ENCODE peak calls at places on chromosomes 11 and 22, in eight cellular contexts. F, K, O, E, X, S, W and Z are unnamed samples.

GRCh38 chr22:22865311-22866072 is 22.1 kb upstream of the IGLL5 start:
- DNase-seq in F (peak), K (no peak), O (no peak), E (no peak), X (peak), S (no peak), W (no peak), Z (no peak)

GRCh38 chr11:128392259-128392658 is 195.1 kb downstream of the ETS1 start:
- DNase-seq in F (no peak), K (no peak), O (no peak), E (no peak), X (no peak), S (no peak), W (no peak), Z (no peak)

GRCh38 chr22:32622004-32622761 is 147.6 kb downstream of the FBXO7 start:
- DNase-seq in F (peak), K (no peak), O (peak), E (no peak), X (peak), S (no peak), W (peak), Z (no peak)

GRCh38 chr22:49295851-49296560 is 531.7 kb downstream of the BRD1 start:
- DNase-seq in F (no peak), K (no peak), O (no peak), E (no peak), X (no peak), S (no peak), W (peak), Z (no peak)

GRCh38 chr11:45930951-45931563 is 8.6 kb downstream of the LARGE2 start:
- DNase-seq in F (no peak), K (no peak), O (no peak), E (no peak), X (no peak), S (no peak), W (no peak), Z (no peak)

GRCh38 chr22:48494256-48494967 is 1333.3 kb downstream of the BRD1 start:
- DNase-seq in F (no peak), K (no peak), O (no peak), E (peak), X (no peak), S (no peak), W (no peak), Z (peak)

GRCh38 chr22:25497269-25497668 is 67.2 kb upstream of the GRK3 start:
- DNase-seq in F (peak), K (no peak), O (no peak), E (no peak), X (peak), S (no peak), W (no peak), Z (no peak)

GRCh38 chr22:37033605-37034430 is 14.3 kb downstream of the MPST start:
- DNase-seq in F (no peak), K (no peak), O (no peak), E (peak), X (no peak), S (no peak), W (no peak), Z (no peak)

GRCh38 chr11:10441021-10441523 is 14.0 kb upstream of the AMPD3 start:
- DNase-seq in F (no peak), K (no peak), O (peak), E (no peak), X (no peak), S (no peak), W (no peak), Z (no peak)

GRCh38 chr22:46795140-46795539 is 32.7 kb downstream of the TBC1D22A start:
- DNase-seq in F (no peak), K (no peak), O (no peak), E (peak), X (no peak), S (no peak), W (no peak), Z (no peak)

GRCh38 chr11:45580399-45580798 is 85.0 kb downstream of the CHST1 start:
- DNase-seq in F (peak), K (no peak), O (no peak), E (no peak), X (peak), S (no peak), W (peak), Z (no peak)

GRCh38 chr11:13140873-13141655 is 131.9 kb downstream of the RASSF10 start:
- DNase-seq in F (no peak), K (no peak), O (no peak), E (peak), X (no peak), S (peak), W (no peak), Z (peak)

GRCh38 chr22:28329582-28330073 is 350.0 kb downstream of the TTC28 start:
- DNase-seq in F (peak), K (no peak), O (peak), E (no peak), X (peak), S (no peak), W (no peak), Z (no peak)

GRCh38 chr22:37160037-37160436 is 10.3 kb upstream of the IL2RB start:
- DNase-seq in F (no peak), K (no peak), O (no peak), E (no peak), X (no peak), S (no peak), W (no peak), Z (no peak)

GRCh38 chr11:86761978-86762377 is 38.4 kb upstream of the PRSS23 start:
- DNase-seq in F (peak), K (no peak), O (no peak), E (no peak), X (peak), S (no peak), W (no peak), Z (no peak)

GRCh38 chr11:15672822-15673221 is 558.1 kb downstream of the INSC start:
- DNase-seq in F (no peak), K (no peak), O (no peak), E (no peak), X (peak), S (no peak), W (peak), Z (no peak)

GRCh38 chr22:21055564-21055834 is 9.8 kb downstream of the LRRC74B start:
- DNase-seq in F (no peak), K (no peak), O (no peak), E (no peak), X (no peak), S (no peak), W (no peak), Z (no peak)

GRCh38 chr11:36016263-36016662 is 72.4 kb downstream of the LDLRAD3 start:
- DNase-seq in F (peak), K (no peak), O (no peak), E (no peak), X (peak), S (no peak), W (no peak), Z (no peak)

GRCh38 chr11:26331911-26332571 is at the start of gene ANO3:
- DNase-seq in F (peak), K (no peak), O (peak), E (peak), X (peak), S (peak), W (peak), Z (peak)

GRCh38 chr11:3616721-3617460 is 24.9 kb downstream of the ART5 start:
- DNase-seq in F (peak), K (no peak), O (no peak), E (no peak), X (peak), S (no peak), W (no peak), Z (no peak)

GRCh38 chr11:62144641-62145255 is 20.9 kb downstream of the INCENP start:
- DNase-seq in F (no peak), K (no peak), O (no peak), E (no peak), X (no peak), S (no peak), W (no peak), Z (no peak)

GRCh38 chr11:59679347-59679746 is 10.5 kb upstream of the PATL1 start:
- DNase-seq in F (no peak), K (no peak), O (no peak), E (no peak), X (no peak), S (no peak), W (no peak), Z (no peak)

GRCh38 chr11:64261556-64262080 is 10.3 kb downstream of the PLCB3 start:
- DNase-seq in F (no peak), K (no peak), O (no peak), E (no peak), X (no peak), S (no peak), W (no peak), Z (no peak)

GRCh38 chr22:49157529-49158339 is 669.9 kb downstream of the BRD1 start:
- DNase-seq in F (no peak), K (no peak), O (no peak), E (no peak), X (no peak), S (no peak), W (no peak), Z (peak)

GRCh38 chr11:12377824-12378593 is 638 bp downstream of the PARVA start:
- DNase-seq in F (peak), K (no peak), O (peak), E (peak), X (peak), S (peak), W (peak), Z (no peak)

GRCh38 chr11:116420030-116420429 is 352.8 kb downstream of the BUD13 start:
- DNase-seq in F (no peak), K (no peak), O (no peak), E (no peak), X (peak), S (no peak), W (no peak), Z (no peak)

GRCh38 chr11:65381721-65382035 is 768 bp downstream of the SLC25A45 start:
- DNase-seq in F (no peak), K (no peak), O (no peak), E (no peak), X (no peak), S (no peak), W (no peak), Z (no peak)

GRCh38 chr11:64089915-64090810 is 54.4 kb downstream of the FLRT1 start:
- DNase-seq in F (no peak), K (no peak), O (no peak), E (no peak), X (no peak), S (no peak), W (no peak), Z (no peak)

GRCh38 chr11:22832315-22833041 is 2.9 kb upstream of the SVIP start:
- DNase-seq in F (no peak), K (no peak), O (no peak), E (no peak), X (no peak), S (no peak), W (no peak), Z (no peak)